ENCODE peak calls at places on chromosomes 2 and 18, in six cellular contexts. D is A549, A is K562, R is H1, H is HepG2, T is GM12878. I is an unnamed sample.

GRCh38 chr2:69143726-69144360 is 130.9 kb downstream of the ANTXR1 start:
- DNase-seq in T (no peak), D (no peak), H (no peak), A (no peak), R (no peak), I (no peak)

GRCh38 chr2:41061371-41061770 is 609.5 kb upstream of the SLC8A1 start:
- DNase-seq in A (no peak), R (no peak), T (no peak), H (no peak), D (no peak), I (no peak)

GRCh38 chr2:85064927-85065630 is 68.1 kb upstream of the TCF7L1 start:
- DNase-seq in T (no peak), D (no peak), H (no peak), R (no peak), A (no peak), I (peak)

GRCh38 chr2:69774984-69775982 is 33.3 kb downstream of the ANXA4 start:
- DNase-seq in D (no peak), T (no peak), R (no peak), H (no peak), A (no peak), I (no peak)

GRCh38 chr2:44295113-44295512 is 19.8 kb downstream of the SLC3A1 start:
- DNase-seq in T (no peak), D (no peak), A (no peak), R (no peak), H (peak), I (no peak)

GRCh38 chr2:242051440-242051839 is 181.9 kb downstream of the RTP5 start:
- DNase-seq in T (no peak), H (no peak), A (no peak), D (no peak), R (no peak), I (no peak)

GRCh38 chr2:126652323-126652891 is 3.6 kb upstream of the GYPC start:
- DNase-seq in D (no peak), A (no peak), R (no peak), H (no peak), T (no peak), I (no peak)

GRCh38 chr2:202237787-202238233 is 587 bp downstream of the SUMO1 start:
- DNase-seq in D (peak), T (no peak), R (no peak), H (peak), A (peak), I (peak)

GRCh38 chr2:174985624-174986023 is 19.6 kb downstream of the CHN1 start:
- DNase-seq in D (no peak), R (no peak), H (peak), T (no peak), A (peak), I (peak)

GRCh38 chr2:190159453-190159852 is 96.9 kb upstream of the MSTN start:
- DNase-seq in H (no peak), T (no peak), A (no peak), R (no peak), D (no peak), I (no peak)

DNA sequence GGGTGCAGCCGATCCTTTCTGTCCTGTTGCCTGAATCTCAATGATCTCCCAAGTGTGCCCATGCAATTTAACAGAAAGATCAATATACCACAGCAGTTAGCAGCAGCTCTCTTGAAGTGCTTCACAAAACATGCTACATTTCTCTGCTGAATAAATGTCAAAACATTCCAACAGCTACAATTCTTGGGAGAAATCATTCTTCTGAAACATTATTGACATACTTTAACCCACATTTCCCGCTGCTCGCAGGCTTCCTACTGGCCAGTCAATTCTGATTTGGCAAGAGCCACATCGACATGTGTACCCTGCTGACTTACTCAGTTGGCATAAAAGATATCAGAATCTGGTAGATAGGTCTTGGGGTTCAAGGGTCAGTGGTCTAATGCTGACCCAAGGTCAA is 907.7 kb downstream of the TMEM182 start:
- DNase-seq in D (no peak), T (no peak), R (no peak), H (no peak), A (no peak), I (no peak)
- TF ChIP-seq EP300 in D (no peak), T (no peak), R (no peak), H (no peak), A (no peak), I (no peak)

GRCh38 chr2:96158554-96158940 is 13.3 kb upstream of the DUSP2 start:
- DNase-seq in A (no peak), T (no peak), H (no peak), R (no peak), D (no peak), I (no peak)
- TF ChIP-seq USF2 in A (no peak), T (no peak), H (no peak), R (no peak), D (no peak), I (no peak)

GRCh38 chr2:127853667-127854066 is 4.3 kb downstream of the POLR2D start:
- DNase-seq in R (no peak), H (no peak), A (no peak), T (no peak), D (no peak), I (no peak)
- TF ChIP-seq RAD21 in R (no peak), H (no peak), A (no peak), T (no peak), D (no peak), I (no peak)

GRCh38 chr2:231708050-231708772 is at the start of gene PTMA:
- DNase-seq in T (peak), R (peak), D (peak), A (peak), H (peak), I (peak)
- TF ChIP-seq EP300 in T (peak), R (peak), D (no peak), A (no peak), H (no peak), I (peak)

GRCh38 chr2:218745559-218746469 is 35.2 kb downstream of the TTLL4 start:
- DNase-seq in R (no peak), T (no peak), A (no peak), H (peak), D (no peak), I (no peak)

GRCh38 chr2:218744615-218745014 is 34.0 kb downstream of the TTLL4 start:
- DNase-seq in A (no peak), R (no peak), T (no peak), D (no peak), H (no peak), I (no peak)

GRCh38 chr2:218745160-218745558 is 34.5 kb downstream of the TTLL4 start:
- DNase-seq in T (no peak), D (no peak), R (no peak), H (peak), A (peak), I (no peak)

GRCh38 chr2:218746960-218747359 is 35.0 kb upstream of the CYP27A1 start:
- DNase-seq in A (no peak), R (no peak), T (no peak), H (no peak), D (no peak), I (no peak)

GRCh38 chr2:218746470-218746795 is 35.5 kb upstream of the CYP27A1 start:
- DNase-seq in R (no peak), D (no peak), A (no peak), T (no peak), H (no peak), I (no peak)
- TF ChIP-seq USF2 in R (no peak), D (no peak), A (no peak), T (no peak), H (no peak), I (no peak)

GRCh38 chr18:74499633-74500032 is 3.5 kb downstream of the CNDP2 start:
- DNase-seq in A (peak), D (no peak), R (no peak), T (peak), H (no peak), I (no peak)
- TF ChIP-seq RAD21 in A (no peak), D (no peak), R (no peak), T (no peak), H (no peak), I (no peak)

GRCh38 chr2:27356056-27356381 is 545 bp downstream of the GTF3C2 start:
- DNase-seq in T (no peak), R (no peak), D (peak), H (peak), A (peak), I (peak)

GRCh38 chr2:27353762-27354596 is 2.6 kb downstream of the GTF3C2 start:
- DNase-seq in T (no peak), R (no peak), H (peak), A (peak), D (no peak), I (no peak)

GRCh38 chr2:27351802-27352598 is 4.6 kb downstream of the GTF3C2 start:
- DNase-seq in A (no peak), D (no peak), H (no peak), T (no peak), R (no peak), I (no peak)

GRCh38 chr2:27354597-27354927 is 2.0 kb downstream of the GTF3C2 start:
- DNase-seq in T (no peak), H (no peak), R (no peak), D (no peak), A (no peak), I (no peak)

DNA sequence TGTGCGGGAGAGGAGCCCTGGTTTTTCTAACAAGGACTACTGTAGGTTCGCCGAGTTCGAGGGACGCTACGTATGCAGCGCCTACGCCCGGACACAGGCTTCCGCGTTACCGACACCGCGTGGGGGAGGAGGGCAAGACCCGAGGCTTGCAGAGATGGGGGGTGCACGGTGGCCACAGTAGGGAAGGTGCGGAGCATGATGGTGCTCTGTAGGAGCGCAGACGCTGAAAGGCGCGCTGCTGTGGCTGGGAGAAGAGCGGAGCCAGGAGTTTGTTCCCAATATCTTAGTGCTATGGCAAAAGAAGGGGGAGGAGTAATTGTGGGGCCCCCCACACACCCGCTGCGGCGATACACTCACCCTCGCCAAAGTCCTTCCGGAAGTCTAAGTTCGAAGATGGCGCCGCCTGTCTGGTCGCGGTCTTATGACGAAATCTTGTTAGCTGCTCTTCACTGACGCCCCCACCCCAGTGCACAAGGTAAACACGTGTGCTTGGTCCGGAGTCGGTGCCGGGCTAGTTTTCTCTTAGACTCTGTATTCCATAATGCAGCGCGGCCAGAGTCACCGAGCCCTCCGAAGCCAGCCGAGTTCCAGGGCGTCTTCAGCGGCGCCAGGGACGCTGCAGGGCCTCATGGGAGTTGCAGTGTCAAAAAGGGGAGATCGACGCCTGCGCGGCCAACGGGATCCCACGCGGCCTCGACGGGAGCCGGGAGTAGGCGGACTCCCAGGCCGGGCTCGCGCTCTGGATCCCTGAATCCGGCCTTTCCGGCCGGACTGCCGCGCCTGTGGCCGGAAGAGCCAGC is at the start of gene GTF3C2:
- DNase-seq in T (peak), D (peak), R (peak), A (peak), H (peak), I (peak)
- TF ChIP-seq EP300 in T (no peak), D (no peak), R (no peak), A (peak), H (peak), I (peak)

GRCh38 chr18:80245781-80246655 is 1.3 kb downstream of the PARD6G start:
- DNase-seq in T (no peak), A (no peak), R (no peak), H (no peak), D (no peak), I (peak)
- TF ChIP-seq USF2 in T (no peak), A (no peak), R (no peak), H (no peak), D (no peak), I (no peak)

GRCh38 chr2:23414876-23415275 is 29.9 kb downstream of the KLHL29 start:
- DNase-seq in T (no peak), R (no peak), H (peak), A (peak), D (no peak), I (peak)
- TF ChIP-seq RAD21 in T (peak), R (peak), H (no peak), A (peak), D (no peak), I (peak)

DNA sequence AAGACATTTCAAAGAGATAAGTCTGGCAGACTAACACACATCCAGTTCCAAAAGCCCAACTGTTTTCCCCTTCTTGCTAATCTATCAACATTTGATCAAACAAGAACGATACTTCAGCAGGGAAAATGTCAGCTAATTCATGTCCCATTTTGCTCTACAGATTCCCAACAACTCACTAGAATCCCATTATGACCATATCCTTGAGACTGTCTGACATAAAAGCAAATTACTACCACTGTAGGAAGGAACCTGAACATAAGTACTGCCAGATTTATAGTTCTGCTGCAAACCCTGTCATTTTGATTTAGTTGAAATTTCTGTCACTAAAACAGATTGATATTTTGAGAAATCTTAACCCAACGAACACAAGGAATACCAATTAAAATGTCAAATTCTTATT is 193.0 kb upstream of the REG3G start:
- DNase-seq in R (no peak), T (no peak), D (no peak), A (no peak), H (no peak), I (no peak)
- TF ChIP-seq EP300 in R (no peak), T (no peak), D (no peak), A (no peak), H (no peak), I (no peak)

I was measured in SK-N-SH.